ENCODE peak calls at places on chromosomes 6 and 20, in five cellular contexts. Y, V, R, W and F are unnamed samples.

GRCh38 chr6:24788031-24788665 is 10.6 kb downstream of the ARMH2 start:
- DNase-seq in Y (no peak), W (no peak), V (no peak), R (peak; percentile 63), F (no peak)

GRCh38 chr6:115396112-115396906 is 664.4 kb downstream of the FRK start:
- DNase-seq in W (no peak), V (no peak), R (no peak), Y (no peak), F (no peak)

GRCh38 chr20:6583134-6583738 is 184.2 kb upstream of the BMP2 start:
- DNase-seq in R (peak; percentile 62), W (no peak), Y (peak; percentile 78), V (no peak), F (peak; percentile 83)

GRCh38 chr6:14450133-14451040 is 332.8 kb downstream of the CD83 start:
- DNase-seq in Y (no peak), V (no peak), W (no peak), R (no peak), F (peak; percentile 35)

GRCh38 chr20:35007413-35007812 is 51.7 kb downstream of the MYH7B start:
- DNase-seq in W (peak; percentile 52), R (no peak), Y (no peak), V (no peak), F (no peak)

GRCh38 chr6:35833534-35833933 is 28.4 kb downstream of the LHFPL5 start:
- DNase-seq in V (no peak), W (no peak), Y (no peak), R (peak; percentile 70), F (no peak)

GRCh38 chr6:139779988-139780774 is 405.7 kb upstream of the CITED2 start:
- DNase-seq in W (no peak), V (no peak), R (no peak), Y (no peak), F (no peak)

GRCh38 chr6:116047173-116047933 is 13.3 kb downstream of the FRK start:
- DNase-seq in Y (no peak), W (no peak), V (no peak), R (peak; percentile 33), F (no peak)

GRCh38 chr20:31842471-31843157 is 2.8 kb downstream of the FOXS1 start:
- DNase-seq in W (no peak), Y (peak; percentile 57), R (peak; percentile 78), V (no peak), F (no peak)

GRCh38 chr20:17024513-17025105 is 202.2 kb upstream of the PCSK2 start:
- DNase-seq in R (peak; percentile 27), W (no peak), V (no peak), Y (peak; percentile 64), F (no peak)

GRCh38 chr6:57303931-57304681 is 13.3 kb upstream of the PRIM2 start:
- DNase-seq in R (peak; percentile 67), W (no peak), V (no peak), Y (no peak), F (no peak)

GRCh38 chr20:50266293-50267040 is 75.8 kb downstream of the CEBPB start:
- DNase-seq in V (no peak), R (no peak), W (no peak), Y (no peak), F (no peak)